ENCODE peak calls at places on chromosomes 11 and 22, in ten cellular contexts. One of them, this sample, is unnamed.

GRCh38 chr11:1568451-1568911 is 3.6 kb downstream of the DUSP8 start:
- DNase-seq in left ventricle myocardium inferior: no peak
- DNase-seq in H1: peak
- DNase-seq in K562: no peak
- DNase-seq in sigmoid colon: peak
- DNase-seq in SJCRH30: no peak
- DNase-seq in kidney epithelial cell: no peak
- DNase-seq in foreskin fibroblast: no peak
- DNase-seq in transverse colon: no peak
- DNase-seq in astrocyte: no peak
- DNase-seq in this sample: no peak

GRCh38 chr11:48127521-48128183 is 89.0 kb upstream of the OR4B1 start:
- DNase-seq in left ventricle myocardium inferior: no peak
- DNase-seq in H1: no peak
- DNase-seq in K562: no peak
- DNase-seq in sigmoid colon: no peak
- DNase-seq in SJCRH30: no peak
- DNase-seq in kidney epithelial cell: no peak
- DNase-seq in foreskin fibroblast: no peak
- DNase-seq in transverse colon: no peak
- DNase-seq in astrocyte: no peak
- DNase-seq in this sample: no peak

GRCh38 chr11:6667733-6668374 is 12.2 kb upstream of the DCHS1 start:
- DNase-seq in left ventricle myocardium inferior: no peak
- DNase-seq in H1: no peak
- DNase-seq in K562: peak
- DNase-seq in sigmoid colon: no peak
- DNase-seq in SJCRH30: no peak
- DNase-seq in kidney epithelial cell: no peak
- DNase-seq in foreskin fibroblast: peak
- DNase-seq in transverse colon: no peak
- DNase-seq in astrocyte: no peak
- DNase-seq in this sample: no peak

GRCh38 chr22:36435516-36436415 is 45.7 kb downstream of the TXN2 start:
- DNase-seq in left ventricle myocardium inferior: no peak
- DNase-seq in H1: peak
- DNase-seq in K562: no peak
- DNase-seq in sigmoid colon: no peak
- DNase-seq in SJCRH30: no peak
- DNase-seq in kidney epithelial cell: no peak
- DNase-seq in foreskin fibroblast: no peak
- DNase-seq in transverse colon: peak
- DNase-seq in astrocyte: no peak
- DNase-seq in this sample: no peak

GRCh38 chr11:73784080-73784634 is 3.5 kb upstream of the MRPL48 start:
- DNase-seq in left ventricle myocardium inferior: no peak
- DNase-seq in H1: no peak
- DNase-seq in K562: no peak
- DNase-seq in sigmoid colon: no peak
- DNase-seq in SJCRH30: no peak
- DNase-seq in kidney epithelial cell: no peak
- DNase-seq in foreskin fibroblast: peak
- DNase-seq in transverse colon: no peak
- DNase-seq in astrocyte: no peak
- DNase-seq in this sample: no peak

GRCh38 chr11:19714093-19714386 is 1.4 kb downstream of the NAV2 start:
- DNase-seq in left ventricle myocardium inferior: no peak
- DNase-seq in H1: peak
- DNase-seq in K562: no peak
- DNase-seq in sigmoid colon: peak
- DNase-seq in SJCRH30: no peak
- DNase-seq in kidney epithelial cell: no peak
- DNase-seq in foreskin fibroblast: peak
- DNase-seq in transverse colon: no peak
- DNase-seq in astrocyte: no peak
- DNase-seq in this sample: no peak

GRCh38 chr22:29213481-29213880 is 7.8 kb downstream of the EMID1 start:
- DNase-seq in left ventricle myocardium inferior: no peak
- DNase-seq in H1: no peak
- DNase-seq in K562: no peak
- DNase-seq in sigmoid colon: no peak
- DNase-seq in SJCRH30: no peak
- DNase-seq in kidney epithelial cell: no peak
- DNase-seq in foreskin fibroblast: no peak
- DNase-seq in transverse colon: no peak
- DNase-seq in astrocyte: no peak
- DNase-seq in this sample: no peak

GRCh38 chr11:58525037-58525614 is 17.2 kb upstream of the OR5B21 start:
- DNase-seq in left ventricle myocardium inferior: no peak
- DNase-seq in H1: no peak
- DNase-seq in K562: no peak
- DNase-seq in sigmoid colon: no peak
- DNase-seq in SJCRH30: no peak
- DNase-seq in kidney epithelial cell: no peak
- DNase-seq in foreskin fibroblast: peak
- DNase-seq in transverse colon: no peak
- DNase-seq in astrocyte: no peak
- DNase-seq in this sample: no peak

GRCh38 chr11:7196396-7197146 is 55.1 kb upstream of the SYT9 start:
- DNase-seq in left ventricle myocardium inferior: no peak
- DNase-seq in H1: no peak
- DNase-seq in K562: no peak
- DNase-seq in sigmoid colon: no peak
- DNase-seq in SJCRH30: no peak
- DNase-seq in kidney epithelial cell: no peak
- DNase-seq in foreskin fibroblast: peak
- DNase-seq in transverse colon: no peak
- DNase-seq in astrocyte: no peak
- DNase-seq in this sample: peak

GRCh38 chr11:35166369-35167360 is 27.7 kb downstream of the CD44 start:
- DNase-seq in left ventricle myocardium inferior: no peak
- DNase-seq in H1: no peak
- DNase-seq in K562: no peak
- DNase-seq in sigmoid colon: peak
- DNase-seq in SJCRH30: no peak
- DNase-seq in kidney epithelial cell: peak
- DNase-seq in foreskin fibroblast: peak
- DNase-seq in transverse colon: no peak
- DNase-seq in astrocyte: peak
- DNase-seq in this sample: no peak

GRCh38 chr22:38753894-38754246 is 1.9 kb downstream of the SUN2 start:
- DNase-seq in left ventricle myocardium inferior: no peak
- DNase-seq in H1: no peak
- DNase-seq in K562: no peak
- DNase-seq in sigmoid colon: no peak
- DNase-seq in SJCRH30: no peak
- DNase-seq in kidney epithelial cell: no peak
- DNase-seq in foreskin fibroblast: no peak
- DNase-seq in transverse colon: no peak
- DNase-seq in astrocyte: no peak
- DNase-seq in this sample: no peak

GRCh38 chr22:22798716-22799115 is 88.9 kb upstream of the IGLL5 start:
- DNase-seq in left ventricle myocardium inferior: no peak
- DNase-seq in H1: peak
- DNase-seq in K562: no peak
- DNase-seq in sigmoid colon: no peak
- DNase-seq in SJCRH30: no peak
- DNase-seq in kidney epithelial cell: no peak
- DNase-seq in foreskin fibroblast: no peak
- DNase-seq in transverse colon: no peak
- DNase-seq in astrocyte: no peak
- DNase-seq in this sample: no peak
- H3K4me3 ChIP-seq in left ventricle myocardium inferior: no peak
- H3K4me3 ChIP-seq in H1: no peak
- H3K4me3 ChIP-seq in K562: no peak
- H3K4me3 ChIP-seq in sigmoid colon: no peak
- H3K4me3 ChIP-seq in SJCRH30: no peak
- H3K4me3 ChIP-seq in kidney epithelial cell: no peak
- H3K4me3 ChIP-seq in foreskin fibroblast: no peak
- H3K4me3 ChIP-seq in transverse colon: no peak
- H3K4me3 ChIP-seq in astrocyte: no peak
- H3K4me3 ChIP-seq in this sample: no peak

GRCh38 chr11:102449651-102450570 is 2.7 kb downstream of the TMEM123 start:
- DNase-seq in left ventricle myocardium inferior: no peak
- DNase-seq in H1: no peak
- DNase-seq in K562: no peak
- DNase-seq in sigmoid colon: no peak
- DNase-seq in SJCRH30: no peak
- DNase-seq in kidney epithelial cell: no peak
- DNase-seq in foreskin fibroblast: no peak
- DNase-seq in transverse colon: no peak
- DNase-seq in astrocyte: no peak
- DNase-seq in this sample: no peak
- H3K4me3 ChIP-seq in left ventricle myocardium inferior: peak
- H3K4me3 ChIP-seq in H1: no peak
- H3K4me3 ChIP-seq in K562: no peak
- H3K4me3 ChIP-seq in sigmoid colon: peak
- H3K4me3 ChIP-seq in SJCRH30: no peak
- H3K4me3 ChIP-seq in kidney epithelial cell: no peak
- H3K4me3 ChIP-seq in foreskin fibroblast: no peak
- H3K4me3 ChIP-seq in transverse colon: no peak
- H3K4me3 ChIP-seq in astrocyte: no peak
- H3K4me3 ChIP-seq in this sample: peak

DNA sequence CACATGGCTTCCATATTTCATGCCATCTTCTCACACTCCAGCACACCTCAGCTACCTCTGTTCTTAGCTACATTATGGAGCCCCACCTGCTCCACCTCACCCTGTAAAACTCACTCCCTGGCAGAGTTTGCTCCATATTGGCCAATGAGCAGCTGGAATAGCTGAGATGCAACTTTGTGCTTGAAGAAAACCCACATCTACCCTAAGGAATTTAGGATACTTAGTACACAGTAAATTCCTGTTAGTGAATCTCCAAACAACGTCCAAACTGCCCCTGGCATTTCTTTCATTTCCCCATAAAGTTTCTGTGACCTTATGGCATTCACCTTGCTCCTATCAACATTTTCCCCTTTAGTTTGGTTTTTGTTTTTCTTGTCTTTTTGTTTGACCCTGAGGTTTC is 2.2 kb upstream of the VWCE start:
- DNase-seq in left ventricle myocardium inferior: no peak
- DNase-seq in H1: no peak
- DNase-seq in K562: no peak
- DNase-seq in sigmoid colon: no peak
- DNase-seq in SJCRH30: no peak
- DNase-seq in kidney epithelial cell: no peak
- DNase-seq in foreskin fibroblast: no peak
- DNase-seq in transverse colon: no peak
- DNase-seq in astrocyte: peak
- DNase-seq in this sample: no peak
- H3K4me3 ChIP-seq in left ventricle myocardium inferior: no peak
- H3K4me3 ChIP-seq in H1: no peak
- H3K4me3 ChIP-seq in K562: no peak
- H3K4me3 ChIP-seq in sigmoid colon: no peak
- H3K4me3 ChIP-seq in SJCRH30: no peak
- H3K4me3 ChIP-seq in kidney epithelial cell: no peak
- H3K4me3 ChIP-seq in foreskin fibroblast: no peak
- H3K4me3 ChIP-seq in transverse colon: no peak
- H3K4me3 ChIP-seq in astrocyte: no peak
- H3K4me3 ChIP-seq in this sample: no peak

GRCh38 chr11:17695454-17696441 is 23.6 kb upstream of the MYOD1 start:
- DNase-seq in left ventricle myocardium inferior: no peak
- DNase-seq in H1: peak
- DNase-seq in K562: no peak
- DNase-seq in sigmoid colon: no peak
- DNase-seq in SJCRH30: peak
- DNase-seq in kidney epithelial cell: no peak
- DNase-seq in foreskin fibroblast: no peak
- DNase-seq in transverse colon: no peak
- DNase-seq in astrocyte: no peak
- DNase-seq in this sample: no peak
- H3K4me3 ChIP-seq in left ventricle myocardium inferior: peak
- H3K4me3 ChIP-seq in H1: peak
- H3K4me3 ChIP-seq in K562: no peak
- H3K4me3 ChIP-seq in sigmoid colon: no peak
- H3K4me3 ChIP-seq in SJCRH30: peak
- H3K4me3 ChIP-seq in kidney epithelial cell: no peak
- H3K4me3 ChIP-seq in foreskin fibroblast: no peak
- H3K4me3 ChIP-seq in transverse colon: no peak
- H3K4me3 ChIP-seq in astrocyte: no peak
- H3K4me3 ChIP-seq in this sample: no peak

GRCh38 chr11:111465400-111465799 is 46.8 kb downstream of the BTG4 start:
- DNase-seq in left ventricle myocardium inferior: no peak
- DNase-seq in H1: no peak
- DNase-seq in K562: no peak
- DNase-seq in sigmoid colon: no peak
- DNase-seq in SJCRH30: no peak
- DNase-seq in kidney epithelial cell: no peak
- DNase-seq in foreskin fibroblast: peak
- DNase-seq in transverse colon: no peak
- DNase-seq in astrocyte: peak
- DNase-seq in this sample: no peak

GRCh38 chr11:111474432-111474831 is 37.8 kb downstream of the BTG4 start:
- DNase-seq in left ventricle myocardium inferior: no peak
- DNase-seq in H1: no peak
- DNase-seq in K562: no peak
- DNase-seq in sigmoid colon: no peak
- DNase-seq in SJCRH30: no peak
- DNase-seq in kidney epithelial cell: no peak
- DNase-seq in foreskin fibroblast: no peak
- DNase-seq in transverse colon: no peak
- DNase-seq in astrocyte: no peak
- DNase-seq in this sample: no peak

GRCh38 chr11:111472228-111472627 is 40.0 kb downstream of the BTG4 start:
- DNase-seq in left ventricle myocardium inferior: no peak
- DNase-seq in H1: no peak
- DNase-seq in K562: no peak
- DNase-seq in sigmoid colon: no peak
- DNase-seq in SJCRH30: no peak
- DNase-seq in kidney epithelial cell: no peak
- DNase-seq in foreskin fibroblast: peak
- DNase-seq in transverse colon: no peak
- DNase-seq in astrocyte: no peak
- DNase-seq in this sample: no peak

GRCh38 chr11:111466615-111467014 is 45.6 kb downstream of the BTG4 start:
- DNase-seq in left ventricle myocardium inferior: no peak
- DNase-seq in H1: no peak
- DNase-seq in K562: no peak
- DNase-seq in sigmoid colon: no peak
- DNase-seq in SJCRH30: no peak
- DNase-seq in kidney epithelial cell: no peak
- DNase-seq in foreskin fibroblast: no peak
- DNase-seq in transverse colon: no peak
- DNase-seq in astrocyte: no peak
- DNase-seq in this sample: no peak

GRCh38 chr11:111469200-111469599 is 43.0 kb downstream of the BTG4 start:
- DNase-seq in left ventricle myocardium inferior: no peak
- DNase-seq in H1: no peak
- DNase-seq in K562: no peak
- DNase-seq in sigmoid colon: no peak
- DNase-seq in SJCRH30: no peak
- DNase-seq in kidney epithelial cell: no peak
- DNase-seq in foreskin fibroblast: peak
- DNase-seq in transverse colon: no peak
- DNase-seq in astrocyte: peak
- DNase-seq in this sample: no peak
- H3K4me3 ChIP-seq in left ventricle myocardium inferior: no peak
- H3K4me3 ChIP-seq in H1: no peak
- H3K4me3 ChIP-seq in K562: no peak
- H3K4me3 ChIP-seq in sigmoid colon: no peak
- H3K4me3 ChIP-seq in SJCRH30: no peak
- H3K4me3 ChIP-seq in kidney epithelial cell: no peak
- H3K4me3 ChIP-seq in foreskin fibroblast: no peak
- H3K4me3 ChIP-seq in transverse colon: no peak
- H3K4me3 ChIP-seq in astrocyte: no peak
- H3K4me3 ChIP-seq in this sample: no peak

GRCh38 chr11:124174001-124174400 is 9.1 kb upstream of the OR10D3 start:
- DNase-seq in left ventricle myocardium inferior: no peak
- DNase-seq in H1: no peak
- DNase-seq in K562: peak
- DNase-seq in sigmoid colon: no peak
- DNase-seq in SJCRH30: peak
- DNase-seq in kidney epithelial cell: peak
- DNase-seq in foreskin fibroblast: peak
- DNase-seq in transverse colon: no peak
- DNase-seq in astrocyte: peak
- DNase-seq in this sample: no peak
- H3K4me3 ChIP-seq in left ventricle myocardium inferior: no peak
- H3K4me3 ChIP-seq in H1: no peak
- H3K4me3 ChIP-seq in K562: no peak
- H3K4me3 ChIP-seq in sigmoid colon: no peak
- H3K4me3 ChIP-seq in SJCRH30: peak
- H3K4me3 ChIP-seq in kidney epithelial cell: no peak
- H3K4me3 ChIP-seq in foreskin fibroblast: no peak
- H3K4me3 ChIP-seq in transverse colon: no peak
- H3K4me3 ChIP-seq in astrocyte: no peak
- H3K4me3 ChIP-seq in this sample: no peak

This sample was measured in BE2C.